ENCODE peak calls at places on chromosomes 5 and 9, in six cellular contexts. X, Y, K, R, W and T are unnamed samples.

GRCh38 chr5:30849801-30850370 is 343.6 kb upstream of the CDH6 start:
- DNase-seq in K (no peak), W (peak), Y (no peak), R (no peak), X (no peak), T (no peak)

GRCh38 chr5:53095931-53096525 is 13.5 kb downstream of the MOCS2 start:
- DNase-seq in K (peak), X (peak), Y (no peak), W (peak), R (peak), T (peak)

GRCh38 chr9:75780185-75780584 is 110.3 kb upstream of the PCSK5 start:
- DNase-seq in K (no peak), W (no peak), Y (no peak), X (no peak), R (no peak), T (no peak)

GRCh38 chr5:42230839-42231238 is 192.4 kb upstream of the GHR start:
- DNase-seq in W (no peak), X (no peak), Y (no peak), K (no peak), R (no peak), T (no peak)

GRCh38 chr5:143693691-143694252 is 118.2 kb upstream of the HMHB1 start:
- DNase-seq in R (no peak), W (no peak), Y (no peak), X (no peak), K (no peak), T (no peak)

GRCh38 chr5:65326912-65327311 is 154.8 kb downstream of the ADAMTS6 start:
- DNase-seq in W (no peak), R (no peak), K (no peak), Y (no peak), X (no peak), T (no peak)

GRCh38 chr9:109315889-109316640 is 4.8 kb downstream of the EPB41L4B start:
- DNase-seq in R (peak), Y (peak), X (peak), K (peak), W (peak), T (no peak)

GRCh38 chr5:172147857-172148256 is 40.2 kb downstream of the STK10 start:
- DNase-seq in X (no peak), K (no peak), W (no peak), Y (peak), R (no peak), T (no peak)

GRCh38 chr9:131394464-131395026 is 659 bp downstream of the PRRC2B start:
- DNase-seq in Y (peak), X (peak), R (peak), W (no peak), K (no peak), T (peak)

GRCh38 chr9:36765077-36765390 is 192.3 kb downstream of the MELK start:
- DNase-seq in W (peak), K (no peak), R (no peak), Y (no peak), X (no peak), T (peak)

GRCh38 chr9:134597957-134598883 is 43.4 kb upstream of the COL5A1 start:
- DNase-seq in X (peak), Y (no peak), R (no peak), K (no peak), W (no peak), T (no peak)

GRCh38 chr5:96863114-96863513 is 13.2 kb upstream of the ERAP2 start:
- DNase-seq in R (no peak), Y (no peak), X (no peak), K (no peak), W (no peak), T (no peak)

GRCh38 chr5:175022286-175022685 is 297.9 kb downstream of the MSX2 start:
- DNase-seq in R (no peak), K (no peak), Y (no peak), X (no peak), W (no peak), T (no peak)

DNA sequence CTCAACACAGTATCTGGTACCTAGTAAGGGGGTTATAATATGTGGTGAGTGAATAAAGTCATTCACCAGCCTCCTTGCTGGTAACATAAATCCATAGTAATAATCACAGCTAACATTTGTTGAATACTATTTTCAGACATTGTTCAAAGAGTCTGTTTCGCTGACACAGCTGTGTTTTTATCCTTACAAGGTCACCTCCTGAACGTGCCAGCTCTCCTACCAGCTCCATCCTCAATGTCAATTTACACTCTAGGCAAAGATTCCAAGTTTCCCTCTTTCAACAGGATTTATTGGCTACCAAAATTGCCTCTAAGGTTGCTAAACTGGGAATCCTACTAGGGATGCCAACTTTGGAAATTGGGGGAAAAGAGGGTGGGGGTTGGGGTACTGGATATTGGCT is 30.7 kb upstream of the SMC5 start:
- DNase-seq in K (no peak), W (no peak), R (no peak), X (no peak), Y (no peak), T (no peak)
- H3K27ac ChIP-seq in K (no peak), W (no peak), R (no peak), X (no peak), Y (no peak), T (no peak)

GRCh38 chr9:87597710-87598200 is 100.1 kb downstream of the DAPK1 start:
- DNase-seq in X (no peak), R (no peak), Y (no peak), W (no peak), K (no peak), T (no peak)
- H3K27ac ChIP-seq in X (no peak), R (no peak), Y (no peak), W (peak), K (no peak), T (no peak)

DNA sequence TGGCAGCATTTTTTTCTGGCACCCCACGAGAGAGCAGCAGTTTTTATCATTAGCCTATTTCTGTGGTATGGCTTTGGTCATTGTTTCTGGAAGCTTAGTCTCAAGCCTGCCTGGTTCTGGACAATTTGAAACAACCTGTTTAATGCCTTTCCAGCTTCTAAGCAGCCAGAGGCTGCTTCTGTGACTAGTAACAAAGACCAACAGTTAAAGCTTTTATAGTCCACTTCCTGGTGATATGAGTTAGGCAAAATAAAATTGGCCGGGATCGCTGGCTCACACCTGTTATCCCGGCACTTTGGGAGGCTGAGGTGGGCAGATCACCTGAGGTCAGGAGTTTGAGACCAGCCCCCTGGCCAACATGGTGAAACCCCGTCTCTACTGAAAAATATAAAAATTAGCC is 24.0 kb downstream of the LYRM7 start:
- DNase-seq in R (no peak), X (no peak), K (no peak), W (no peak), Y (no peak), T (no peak)
- H3K27ac ChIP-seq in R (no peak), X (no peak), K (no peak), W (no peak), Y (no peak), T (no peak)

DNA sequence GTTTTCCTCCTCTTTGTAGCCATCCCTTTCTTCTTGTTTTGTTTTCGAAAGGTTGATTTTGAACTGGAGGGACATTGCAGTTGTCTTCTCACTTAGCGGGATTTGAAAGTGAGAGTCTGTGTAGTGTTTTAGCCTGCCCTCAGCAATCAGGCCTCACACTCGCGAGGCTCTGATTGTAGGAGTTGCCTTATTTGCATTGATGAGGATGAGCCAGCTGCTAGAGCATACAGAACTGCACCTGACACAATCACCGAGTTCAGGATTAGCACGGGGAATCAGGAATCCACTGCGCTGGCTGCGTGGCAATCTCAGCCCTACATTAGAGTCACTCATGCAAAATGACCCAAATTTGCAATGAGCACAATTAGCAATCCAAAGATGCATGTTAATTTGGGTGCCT is 122.5 kb upstream of the TMEM161B start:
- DNase-seq in R (no peak), K (no peak), W (no peak), Y (no peak), X (no peak), T (no peak)
- H3K27ac ChIP-seq in R (no peak), K (no peak), W (no peak), Y (no peak), X (no peak), T (no peak)

DNA sequence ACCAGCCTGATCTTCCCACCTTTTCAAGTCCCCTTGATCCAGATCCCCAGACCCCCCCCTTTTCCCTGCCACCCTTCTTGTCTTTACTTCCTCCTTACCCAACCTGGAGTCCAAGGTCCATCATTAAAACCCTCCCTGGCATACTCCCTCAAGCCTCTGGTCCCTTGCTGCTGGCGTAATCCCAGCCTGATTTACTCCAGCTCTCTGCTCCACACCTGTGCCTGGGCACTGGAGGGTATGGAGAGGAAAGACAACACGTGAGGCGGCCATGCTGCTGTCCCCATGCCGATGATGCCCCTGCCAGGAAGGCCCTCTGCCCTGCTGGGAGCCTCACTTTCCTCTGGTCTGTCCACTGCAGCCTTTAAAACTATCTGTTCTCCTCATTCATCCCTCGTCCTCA is 5.1 kb downstream of the B4GALT7 start:
- DNase-seq in W (no peak), R (no peak), Y (no peak), K (no peak), X (no peak), T (no peak)
- H3K27ac ChIP-seq in W (no peak), R (no peak), Y (no peak), K (peak), X (no peak), T (no peak)

DNA sequence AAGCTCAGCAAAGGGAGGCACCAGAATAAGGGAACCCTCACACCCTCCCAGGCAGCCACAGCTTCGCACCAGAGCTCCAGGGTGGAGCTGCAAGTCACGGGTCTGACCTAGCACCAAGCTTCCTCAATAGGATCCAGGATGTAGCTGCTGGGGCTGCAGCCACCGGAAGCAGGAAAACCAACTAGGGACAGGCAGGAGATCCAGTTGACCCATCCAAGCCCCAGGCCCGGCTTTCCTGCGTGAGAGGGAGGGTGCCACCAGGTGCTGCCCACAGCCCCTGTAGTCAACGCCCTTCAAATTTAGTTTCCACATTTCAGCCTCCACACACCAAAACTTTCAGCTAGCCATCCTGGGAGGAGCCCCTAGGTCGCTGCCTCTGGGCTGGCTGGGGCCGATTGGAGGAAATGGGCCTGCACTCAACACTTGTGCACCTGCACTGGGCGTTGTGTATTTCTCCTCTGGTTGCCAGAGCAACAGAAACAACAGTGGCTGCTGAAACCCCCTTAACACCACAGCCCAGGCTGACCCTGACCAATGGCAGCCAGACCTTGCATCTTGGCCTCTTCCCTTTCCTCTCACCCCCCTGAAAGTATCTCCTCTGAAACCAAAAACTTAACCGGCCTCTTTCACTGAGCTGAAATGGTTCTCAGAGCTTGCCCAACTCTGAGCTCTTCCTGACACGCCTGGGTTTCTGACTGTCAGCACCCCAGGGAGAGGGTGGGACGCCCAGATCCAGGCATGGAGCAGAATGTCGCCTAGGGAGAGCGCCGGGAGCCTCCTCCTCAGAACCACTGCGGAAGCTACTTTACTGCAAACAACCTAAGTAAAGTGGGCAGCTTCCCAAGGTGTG is 226.5 kb upstream of the MAP3K1 start:
- DNase-seq in W (no peak), K (no peak), R (peak), X (peak), Y (no peak), T (peak)
- H3K27ac ChIP-seq in W (no peak), K (no peak), R (peak), X (no peak), Y (peak), T (peak)

DNA sequence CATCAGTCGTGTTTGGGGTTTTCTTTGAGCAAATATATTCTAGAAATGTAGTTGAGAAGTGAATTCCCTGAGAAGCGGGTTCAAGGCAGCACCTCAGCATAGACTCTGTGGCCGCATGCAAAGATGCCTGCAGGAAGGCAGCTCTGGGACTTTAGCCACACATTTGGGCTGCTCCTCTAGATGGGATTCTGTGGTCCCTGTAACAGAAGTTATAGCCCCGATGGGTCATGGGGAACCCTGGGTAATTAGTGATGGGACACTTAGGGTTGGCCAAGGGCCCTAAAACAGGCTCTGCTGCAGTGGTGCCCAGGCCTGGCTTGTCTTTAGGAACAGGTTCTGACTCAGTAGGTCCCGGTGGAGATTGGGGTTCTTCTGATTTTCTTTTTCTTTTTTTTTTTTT is 36.8 kb downstream of the PHF2 start:
- DNase-seq in Y (no peak), W (no peak), K (no peak), R (no peak), X (peak), T (no peak)
- H3K27ac ChIP-seq in Y (no peak), W (no peak), K (no peak), R (no peak), X (no peak), T (no peak)

DNA sequence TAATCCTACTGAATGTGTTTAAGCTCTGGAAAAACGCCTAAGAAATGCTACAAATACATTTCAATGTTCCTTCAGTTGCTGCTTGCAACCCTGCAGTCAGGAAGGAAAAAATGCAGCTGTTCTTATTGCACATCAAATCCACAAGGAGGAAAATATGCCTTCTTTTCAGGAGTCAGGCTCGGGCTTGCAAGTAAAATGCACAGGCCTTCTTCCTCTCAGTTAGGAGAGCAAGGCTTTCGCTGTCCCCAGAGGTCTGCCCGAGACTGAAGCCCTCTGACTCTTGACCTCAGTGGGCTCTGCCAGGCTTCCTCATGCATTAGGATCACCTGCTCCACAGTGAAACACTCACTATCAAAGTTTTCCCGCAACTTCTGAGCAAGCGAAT is 909 bp upstream of the SHC3 start:
- DNase-seq in Y (no peak), K (no peak), X (no peak), R (no peak), W (no peak), T (no peak)
- H3K27ac ChIP-seq in Y (peak), K (peak), X (no peak), R (no peak), W (peak), T (no peak)